ENCODE peak calls at places on chromosomes 13 and 19, in eight cellular contexts. Y is breast epithelium, G is upper lobe of left lung, K is tibial nerve, H is ovary, Q is heart left ventricle, F is HCT116, E is prostate gland. S is an unnamed sample.

GRCh38 chr13:112509190-112509589 is 78.8 kb downstream of the TUBGCP3 start:
- DNase-seq in Y (no peak), G (peak), K (no peak), H (no peak), Q (no peak), F (no peak), E (no peak), S (no peak)

GRCh38 chr19:7869453-7869909 is 4.7 kb downstream of the PRR36 start:
- DNase-seq in Y (peak), G (peak), K (no peak), H (peak), Q (no peak), F (no peak), E (peak), S (no peak)

GRCh38 chr13:32446778-32447465 is 19.0 kb upstream of the N4BP2L1 start:
- DNase-seq in Y (no peak), G (no peak), K (no peak), H (no peak), Q (no peak), F (no peak), E (no peak), S (no peak)

GRCh38 chr13:40430234-40430633 is 236.2 kb downstream of the FOXO1 start:
- DNase-seq in Y (no peak), G (no peak), K (no peak), H (no peak), Q (no peak), F (no peak), E (no peak), S (no peak)

GRCh38 chr19:54517483-54517882 is 14.9 kb downstream of the LAIR2 start:
- DNase-seq in Y (peak), G (no peak), K (peak), H (no peak), Q (peak), F (no peak), E (peak), S (no peak)

GRCh38 chr19:41753159-41753558 is 2.2 kb upstream of the CEACAM6 start:
- DNase-seq in Y (peak), G (peak), K (peak), H (no peak), Q (peak), F (peak), E (peak), S (peak)

GRCh38 chr13:40221460-40222201 is 444.8 kb downstream of the FOXO1 start:
- DNase-seq in Y (no peak), G (peak), K (peak), H (peak), Q (no peak), F (no peak), E (peak), S (no peak)

GRCh38 chr19:29439021-29439420 is 86.8 kb upstream of the VSTM2B start:
- DNase-seq in Y (no peak), G (no peak), K (no peak), H (no peak), Q (no peak), F (no peak), E (no peak), S (no peak)

GRCh38 chr13:48978942-48979601 is 3.4 kb downstream of the FNDC3A start:
- DNase-seq in Y (no peak), G (no peak), K (no peak), H (no peak), Q (no peak), F (no peak), E (no peak), S (no peak)

GRCh38 chr19:50819636-50820035 is 4.0 kb downstream of the KLK1 start:
- DNase-seq in Y (no peak), G (no peak), K (no peak), H (no peak), Q (no peak), F (no peak), E (no peak), S (no peak)

GRCh38 chr13:95708390-95708774 is 31.4 kb downstream of the DNAJC3 start:
- DNase-seq in Y (no peak), G (no peak), K (no peak), H (no peak), Q (no peak), F (no peak), E (no peak), S (no peak)

GRCh38 chr19:3773814-3774515 is 1.9 kb upstream of the RAX2 start:
- DNase-seq in Y (no peak), G (no peak), K (no peak), H (no peak), Q (no peak), F (no peak), E (no peak), S (no peak)
- H3K4me3 ChIP-seq in Y (no peak), G (no peak), K (no peak), H (no peak), Q (no peak), F (no peak), E (no peak), S (no peak)

GRCh38 chr19:48635966-48636858 is 967 bp downstream of the DBP start:
- DNase-seq in Y (no peak), G (peak), K (no peak), H (peak), Q (peak), F (no peak), E (no peak), S (peak)
- TF ChIP-seq POLR2A in Y (no peak), G (no peak), K (no peak), H (no peak), Q (no peak), F (no peak), E (no peak), S (no peak)

GRCh38 chr19:34964598-34964997 is 569 bp upstream of the ZNF792 start:
- DNase-seq in Y (no peak), G (no peak), K (no peak), H (no peak), Q (no peak), F (no peak), E (no peak), S (no peak)
- H3K4me3 ChIP-seq in Y (peak), G (peak), K (peak), H (no peak), Q (peak), F (peak), E (no peak), S (no peak)

GRCh38 chr13:34356686-34357434 is 538.9 kb downstream of the RFC3 start:
- DNase-seq in Y (no peak), G (no peak), K (no peak), H (no peak), Q (no peak), F (no peak), E (no peak), S (no peak)
- TF ChIP-seq POLR2A in Y (no peak), G (no peak), K (no peak), H (no peak), Q (no peak), F (no peak), E (no peak), S (no peak)

GRCh38 chr19:6720369-6721112 is at the start of gene C3:
- DNase-seq in Y (no peak), G (peak), K (peak), H (peak), Q (peak), F (no peak), E (no peak), S (peak)
- H3K4me3 ChIP-seq in Y (peak), G (peak), K (peak), H (peak), Q (peak), F (no peak), E (no peak), S (no peak)

DNA sequence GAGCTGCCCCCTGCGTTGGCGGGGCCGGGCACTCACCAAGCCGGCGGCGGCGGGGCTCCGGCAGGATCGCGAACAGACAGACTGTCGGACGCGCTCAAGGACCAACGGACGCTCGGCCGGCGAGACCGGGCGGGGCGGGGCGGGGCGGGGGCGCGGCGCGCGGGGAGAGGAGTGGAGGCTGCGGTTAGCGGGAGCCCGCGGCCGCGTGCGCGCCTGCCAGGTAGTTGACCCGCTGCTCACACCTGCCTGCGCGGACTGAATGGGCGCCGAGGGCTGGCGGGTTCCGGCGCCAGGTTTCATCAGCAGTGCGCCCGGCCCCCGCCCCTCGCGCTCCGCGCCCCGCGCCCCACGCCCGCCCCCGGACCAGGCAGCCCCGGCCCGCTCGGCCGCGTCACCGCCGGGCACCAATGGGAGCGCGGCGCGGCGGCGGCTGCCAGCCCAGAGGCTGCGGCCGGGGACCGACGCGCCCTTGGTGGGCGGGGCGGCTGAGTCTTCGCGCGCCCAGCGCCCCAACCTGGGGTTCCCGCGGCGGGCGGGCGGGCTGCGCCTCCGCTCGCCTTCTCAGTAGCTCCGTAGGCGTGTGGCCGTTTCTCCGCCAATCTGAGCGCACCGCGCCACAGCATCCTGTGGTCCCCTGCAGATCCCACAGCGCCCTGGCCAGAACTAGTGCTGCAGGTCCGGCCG is at the start of gene SLC7A1:
- DNase-seq in Y (peak), G (peak), K (peak), H (peak), Q (peak), F (peak), E (peak), S (peak)
- TF ChIP-seq POLR2A in Y (no peak), G (no peak), K (no peak), H (no peak), Q (no peak), F (no peak), E (peak), S (no peak)

S was measured in lower leg skin.